ENCODE peak calls at places on chromosomes 4 and X, in ten cellular contexts. C, H, Q, R, M, P, A, W, K and Y are unnamed samples.

GRCh38 chrX:85109235-85109634 is 105.6 kb downstream of the APOOL start:
- DNase-seq in C (no peak), H (peak), Q (peak), R (peak), M (peak), P (no peak), A (no peak), W (no peak), K (no peak), Y (no peak)

GRCh38 chr4:105306158-105306781 is 159.6 kb downstream of the TET2 start:
- DNase-seq in C (no peak), H (peak), Q (no peak), R (no peak), M (no peak), P (no peak), A (no peak), W (no peak), K (no peak), Y (no peak)

GRCh38 chrX:25726539-25726938 is 411.6 kb upstream of the MAGEB18 start:
- DNase-seq in C (no peak), H (no peak), Q (no peak), R (no peak), M (peak), P (no peak), A (no peak), W (no peak), K (no peak), Y (no peak)

GRCh38 chr4:3655485-3656429 is 110.4 kb upstream of the ADRA2C start:
- DNase-seq in C (no peak), H (no peak), Q (no peak), R (no peak), M (no peak), P (no peak), A (no peak), W (no peak), K (no peak), Y (no peak)

GRCh38 chr4:17385403-17385802 is 126.5 kb downstream of the QDPR start:
- DNase-seq in C (no peak), H (no peak), Q (no peak), R (peak), M (no peak), P (no peak), A (no peak), W (no peak), K (no peak), Y (peak)

GRCh38 chrX:154534526-154535322 is 11.9 kb downstream of the G6PD start:
- DNase-seq in C (peak), H (peak), Q (peak), R (peak), M (peak), P (peak), A (peak), W (peak), K (peak), Y (peak)

GRCh38 chr4:102557636-102558035 is 56.5 kb downstream of the NFKB1 start:
- DNase-seq in C (no peak), H (no peak), Q (no peak), R (no peak), M (no peak), P (no peak), A (no peak), W (no peak), K (no peak), Y (no peak)

GRCh38 chrX:40003071-40003981 is 94.4 kb downstream of the BCOR start:
- DNase-seq in C (no peak), H (no peak), Q (no peak), R (no peak), M (no peak), P (no peak), A (no peak), W (no peak), K (no peak), Y (no peak)

GRCh38 chrX:5646818-5647217 is 581.8 kb downstream of the NLGN4X start:
- DNase-seq in C (no peak), H (no peak), Q (no peak), R (no peak), M (no peak), P (peak), A (no peak), W (no peak), K (no peak), Y (no peak)

GRCh38 chr4:163195247-163195765 is 28.6 kb upstream of the NAF1 start:
- DNase-seq in C (no peak), H (no peak), Q (no peak), R (no peak), M (no peak), P (no peak), A (no peak), W (no peak), K (no peak), Y (no peak)

GRCh38 chr4:95867919-95868318 is 28.0 kb downstream of the PDHA2 start:
- DNase-seq in C (no peak), H (peak), Q (peak), R (peak), M (no peak), P (no peak), A (no peak), W (no peak), K (no peak), Y (no peak)

GRCh38 chrX:153582896-153583295 is 16.0 kb downstream of the CCNQ start:
- DNase-seq in C (peak), H (no peak), Q (no peak), R (peak), M (no peak), P (peak), A (peak), W (no peak), K (peak), Y (no peak)

GRCh38 chrX:40010550-40011364 is 87.0 kb downstream of the BCOR start:
- DNase-seq in C (no peak), H (no peak), Q (no peak), R (peak), M (no peak), P (no peak), A (peak), W (no peak), K (no peak), Y (no peak)

GRCh38 chr4:74535471-74535870 is 90.5 kb downstream of the AREG start:
- DNase-seq in C (no peak), H (no peak), Q (no peak), R (no peak), M (no peak), P (no peak), A (no peak), W (no peak), K (no peak), Y (no peak)

GRCh38 chrX:111608724-111609123 is 72.2 kb upstream of the ALG13 start:
- DNase-seq in C (no peak), H (no peak), Q (no peak), R (no peak), M (no peak), P (no peak), A (no peak), W (no peak), K (no peak), Y (no peak)

GRCh38 chr4:72451349-72451748 is 117.7 kb downstream of the ADAMTS3 start:
- DNase-seq in C (peak), H (no peak), Q (no peak), R (no peak), M (peak), P (no peak), A (no peak), W (peak), K (peak), Y (peak)

GRCh38 chr4:10741961-10742699 is 57.6 kb upstream of the CLNK start:
- DNase-seq in C (no peak), H (no peak), Q (no peak), R (no peak), M (no peak), P (no peak), A (no peak), W (no peak), K (no peak), Y (no peak)

GRCh38 chrX:132071260-132071659 is 48.2 kb downstream of the STK26 start:
- DNase-seq in C (no peak), H (peak), Q (no peak), R (peak), M (no peak), P (no peak), A (no peak), W (no peak), K (no peak), Y (no peak)

GRCh38 chr4:86497980-86498379 is 96.1 kb upstream of the PTPN13 start:
- DNase-seq in C (no peak), H (no peak), Q (no peak), R (no peak), M (no peak), P (no peak), A (no peak), W (no peak), K (no peak), Y (peak)

GRCh38 chr4:167622481-167623240 is 388.4 kb upstream of the SPOCK3 start:
- DNase-seq in C (peak), H (peak), Q (peak), R (peak), M (peak), P (peak), A (no peak), W (no peak), K (peak), Y (peak)

GRCh38 chr4:78454016-78454415 is 97.6 kb upstream of the ANXA3 start:
- DNase-seq in C (no peak), H (no peak), Q (no peak), R (no peak), M (no peak), P (no peak), A (no peak), W (no peak), K (no peak), Y (no peak)

GRCh38 chr4:76990288-76991080 is 40.9 kb downstream of the SEPTIN11 start:
- DNase-seq in C (no peak), H (no peak), Q (no peak), R (no peak), M (no peak), P (no peak), A (no peak), W (no peak), K (no peak), Y (no peak)

GRCh38 chr4:97646997-97647396 is 496.3 kb downstream of the STPG2 start:
- DNase-seq in C (peak), H (no peak), Q (no peak), R (no peak), M (no peak), P (no peak), A (peak), W (no peak), K (no peak), Y (peak)

GRCh38 chr4:182886768-182887167 is 30.4 kb downstream of the DCTD start:
- DNase-seq in C (no peak), H (no peak), Q (no peak), R (no peak), M (no peak), P (no peak), A (peak), W (no peak), K (no peak), Y (no peak)

GRCh38 chr4:148793221-148793620 is 351.0 kb upstream of the NR3C2 start:
- DNase-seq in C (no peak), H (no peak), Q (no peak), R (no peak), M (no peak), P (no peak), A (no peak), W (no peak), K (no peak), Y (no peak)

GRCh38 chrX:105706041-105706440 is 116.3 kb upstream of the NRK start:
- DNase-seq in C (no peak), H (no peak), Q (no peak), R (no peak), M (no peak), P (no peak), A (no peak), W (no peak), K (no peak), Y (no peak)

GRCh38 chrX:70219938-70220764 is 14.3 kb upstream of the AWAT1 start:
- DNase-seq in C (no peak), H (peak), Q (peak), R (no peak), M (peak), P (peak), A (no peak), W (peak), K (no peak), Y (peak)

GRCh38 chr4:77734928-77735327 is 84.2 kb downstream of the CNOT6L start:
- DNase-seq in C (no peak), H (no peak), Q (no peak), R (peak), M (no peak), P (peak), A (no peak), W (no peak), K (no peak), Y (peak)

GRCh38 chr4:173334891-173335754 is 965 bp upstream of the HMGB2 start:
- DNase-seq in C (peak), H (peak), Q (peak), R (peak), M (peak), P (peak), A (peak), W (peak), K (peak), Y (peak)
- TF ChIP-seq POLR2A in C (no peak), H (peak), Q (peak), R (peak), M (peak), P (peak), A (no peak), W (no peak), K (no peak), Y (peak)

GRCh38 chrX:386768-387575 is at the start of gene PPP2R3B:
- DNase-seq in C (peak), H (peak), Q (peak), R (peak), M (peak), P (peak), A (peak), W (peak), K (peak), Y (peak)
- TF ChIP-seq POLR2A in C (peak), H (peak), Q (peak), R (peak), M (peak), P (peak), A (no peak), W (peak), K (no peak), Y (peak)

GRCh38 chrX:119467842-119468185 is 430 bp upstream of the SLC25A5 start:
- DNase-seq in C (no peak), H (no peak), Q (no peak), R (no peak), M (no peak), P (no peak), A (no peak), W (no peak), K (no peak), Y (no peak)

GRCh38 chrX:119467433-119467832 is 811 bp upstream of the SLC25A5 start:
- DNase-seq in C (no peak), H (no peak), Q (no peak), R (no peak), M (peak), P (no peak), A (no peak), W (no peak), K (no peak), Y (no peak)

GRCh38 chrX:119468930-119469635 is 839 bp downstream of the SLC25A5 start:
- DNase-seq in C (peak), H (peak), Q (peak), R (peak), M (peak), P (peak), A (peak), W (peak), K (peak), Y (peak)

GRCh38 chrX:119466970-119467369 is 1.3 kb upstream of the SLC25A5 start:
- DNase-seq in C (no peak), H (no peak), Q (no peak), R (no peak), M (peak), P (no peak), A (no peak), W (no peak), K (no peak), Y (no peak)

DNA sequence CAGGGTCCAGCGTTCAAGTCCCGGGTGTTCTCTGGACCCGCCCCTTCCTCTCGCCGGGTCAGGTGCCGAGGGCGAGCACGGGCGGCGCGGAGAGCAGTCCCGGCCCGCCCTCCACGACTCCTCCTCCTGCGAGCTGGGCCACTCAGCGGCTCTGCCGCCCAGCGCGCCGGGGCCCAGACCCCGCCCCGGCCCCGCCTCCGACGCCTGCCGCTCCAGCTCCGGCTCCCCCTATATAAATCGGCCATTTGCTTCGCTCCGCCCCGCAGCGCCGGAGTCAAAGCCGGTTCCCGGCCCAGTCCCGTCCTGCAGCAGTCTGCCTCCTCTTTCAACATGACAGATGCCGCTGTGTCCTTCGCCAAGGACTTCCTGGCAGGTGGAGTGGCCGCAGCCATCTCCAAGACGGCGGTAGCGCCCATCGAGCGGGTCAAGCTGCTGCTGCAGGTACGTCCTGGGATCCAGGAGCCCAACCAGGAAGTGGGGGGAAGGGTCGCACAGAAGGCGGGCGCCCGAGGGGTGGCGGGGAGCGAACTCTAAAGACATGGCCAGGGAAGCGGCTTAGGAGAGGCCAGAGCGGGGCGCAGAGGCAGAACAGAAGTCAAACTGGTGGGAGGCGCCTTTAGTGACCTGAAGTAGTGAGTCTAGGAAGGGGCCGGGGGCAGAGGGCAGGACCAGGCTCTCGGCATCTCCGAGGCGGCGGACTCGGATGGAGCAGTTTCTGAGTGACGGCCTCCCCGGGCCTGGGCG is at the start of gene SLC25A5:
- DNase-seq in C (peak), H (peak), Q (no peak), R (peak), M (peak), P (peak), A (peak), W (peak), K (peak), Y (peak)
- TF ChIP-seq POLR2A in C (peak), H (peak), Q (peak), R (peak), M (peak), P (peak), A (peak), W (peak), K (peak), Y (peak)

GRCh38 chr4:35723973-35724372 is 520.3 kb downstream of the ARAP2 start:
- DNase-seq in C (no peak), H (no peak), Q (no peak), R (no peak), M (no peak), P (no peak), A (no peak), W (no peak), K (no peak), Y (no peak)
- TF ChIP-seq POLR2A in C (no peak), H (no peak), Q (no peak), R (no peak), M (no peak), P (no peak), A (no peak), W (no peak), K (no peak), Y (no peak)

GRCh38 chr4:112515278-112516075 is 503 bp downstream of the NEUROG2 start:
- DNase-seq in C (no peak), H (peak), Q (no peak), R (peak), M (peak), P (no peak), A (no peak), W (no peak), K (no peak), Y (no peak)

GRCh38 chr4:112514079-112514448 is 1.9 kb downstream of the NEUROG2 start:
- DNase-seq in C (no peak), H (no peak), Q (no peak), R (no peak), M (no peak), P (no peak), A (no peak), W (no peak), K (no peak), Y (no peak)

GRCh38 chr4:112516401-112517066 is 554 bp upstream of the NEUROG2 start:
- DNase-seq in C (no peak), H (no peak), Q (no peak), R (peak), M (no peak), P (no peak), A (no peak), W (no peak), K (no peak), Y (no peak)

GRCh38 chr4:112516076-112516385 is at the start of gene NEUROG2:
- DNase-seq in C (no peak), H (no peak), Q (no peak), R (no peak), M (no peak), P (no peak), A (no peak), W (no peak), K (no peak), Y (no peak)

GRCh38 chr4:112514449-112515277 is 1.3 kb downstream of the NEUROG2 start:
- DNase-seq in C (no peak), H (peak), Q (no peak), R (no peak), M (no peak), P (no peak), A (no peak), W (no peak), K (no peak), Y (no peak)
- TF ChIP-seq POLR2A in C (no peak), H (no peak), Q (no peak), R (no peak), M (no peak), P (no peak), A (no peak), W (no peak), K (no peak), Y (no peak)

GRCh38 chr4:88104902-88105610 is 53.4 kb downstream of the ABCG2 start:
- DNase-seq in C (no peak), H (peak), Q (no peak), R (no peak), M (no peak), P (no peak), A (no peak), W (no peak), K (no peak), Y (no peak)

GRCh38 chr4:88109123-88109864 is 49.1 kb downstream of the ABCG2 start:
- DNase-seq in C (no peak), H (peak), Q (no peak), R (no peak), M (no peak), P (no peak), A (no peak), W (no peak), K (no peak), Y (no peak)

GRCh38 chr4:88107406-88108107 is 50.9 kb downstream of the ABCG2 start:
- DNase-seq in C (no peak), H (peak), Q (no peak), R (peak), M (no peak), P (peak), A (no peak), W (no peak), K (no peak), Y (peak)

GRCh38 chr4:88108747-88109122 is 49.7 kb downstream of the ABCG2 start:
- DNase-seq in C (no peak), H (no peak), Q (no peak), R (no peak), M (no peak), P (no peak), A (no peak), W (no peak), K (no peak), Y (no peak)

DNA sequence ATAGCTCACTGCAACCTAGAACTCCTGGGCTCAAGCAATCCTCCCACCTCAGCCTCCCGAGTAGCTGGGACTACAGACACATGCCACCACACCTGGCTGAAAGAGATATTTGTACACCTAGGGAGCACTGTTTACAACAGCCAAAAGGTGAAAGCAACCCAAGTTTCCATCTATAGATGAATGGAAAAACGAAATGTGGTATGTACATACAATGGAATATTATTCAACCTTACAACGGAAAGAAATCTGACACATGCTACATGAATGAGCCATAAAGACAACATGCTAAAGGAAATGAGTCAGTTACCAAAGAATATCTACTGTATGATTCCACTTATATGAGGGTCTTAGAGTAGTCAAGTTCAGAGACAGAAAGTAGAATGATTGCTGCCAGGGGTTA is 52.2 kb downstream of the ABCG2 start:
- DNase-seq in C (no peak), H (peak), Q (no peak), R (no peak), M (no peak), P (no peak), A (no peak), W (no peak), K (no peak), Y (no peak)
- TF ChIP-seq POLR2A in C (no peak), H (no peak), Q (no peak), R (no peak), M (no peak), P (no peak), A (no peak), W (no peak), K (no peak), Y (no peak)

GRCh38 chr4:176939445-176939844 is 146.7 kb upstream of the VEGFC start:
- DNase-seq in C (no peak), H (no peak), Q (no peak), R (no peak), M (no peak), P (no peak), A (no peak), W (no peak), K (no peak), Y (no peak)
- TF ChIP-seq POLR2A in C (no peak), H (no peak), Q (no peak), R (no peak), M (no peak), P (no peak), A (no peak), W (no peak), K (no peak), Y (no peak)